ENCODE peak calls at places on chromosome 13, in four cellular contexts. K is H4, Z is NCI-H1930, V is SJSA1. Y is an unnamed sample.

GRCh38 chr13:111664060-111664459 is 343.6 kb downstream of the TEX29 start:
- DNase-seq in Z (no peak), V (peak), K (no peak), Y (no peak)

GRCh38 chr13:106533940-106534843 is 1.3 kb downstream of the EFNB2 start:
- DNase-seq in K (peak), V (peak), Z (peak), Y (peak)

GRCh38 chr13:36820222-36820621 is 1.2 kb downstream of the RFXAP start:
- DNase-seq in V (no peak), Z (no peak), K (no peak), Y (no peak)

GRCh38 chr13:22483276-22483675 is 697.5 kb upstream of the SGCG start:
- DNase-seq in K (no peak), Z (no peak), V (no peak), Y (no peak)

GRCh38 chr13:25468330-25469178 is 96.8 kb downstream of the ATP8A2 start:
- DNase-seq in Z (peak), V (no peak), K (peak), Y (no peak)

GRCh38 chr13:36891752-36892151 is 28.3 kb downstream of the SMAD9 start:
- DNase-seq in V (no peak), Z (no peak), K (no peak), Y (peak)

GRCh38 chr13:40653558-40654318 is 12.7 kb downstream of the FOXO1 start:
- DNase-seq in V (no peak), Z (no peak), K (no peak), Y (peak)

GRCh38 chr13:44165895-44166496 is 207.6 kb upstream of the SERP2 start:
- DNase-seq in K (no peak), V (no peak), Z (no peak), Y (no peak)

GRCh38 chr13:77507931-77508776 is 27.4 kb upstream of the SCEL start:
- DNase-seq in V (no peak), K (peak), Z (no peak), Y (peak)

GRCh38 chr13:21043898-21044297 is 17.5 kb downstream of the LATS2 start:
- DNase-seq in Z (no peak), V (no peak), K (peak), Y (peak)

GRCh38 chr13:108003626-108004025 is 211.7 kb downstream of the LIG4 start:
- DNase-seq in Z (peak), K (no peak), V (no peak), Y (no peak)

GRCh38 chr13:41782086-41782485 is 178.8 kb downstream of the VWA8 start:
- DNase-seq in K (no peak), Z (no peak), V (no peak), Y (no peak)

GRCh38 chr13:31846984-31847752 is 107.8 kb downstream of the RXFP2 start:
- DNase-seq in V (no peak), K (no peak), Z (no peak), Y (no peak)

GRCh38 chr13:97344250-97345175 is 89.5 kb upstream of the RAP2A start:
- DNase-seq in V (no peak), K (peak), Z (peak), Y (peak)

GRCh38 chr13:31310781-31311180 is 111.0 kb downstream of the B3GLCT start:
- DNase-seq in V (no peak), K (no peak), Z (no peak), Y (no peak)

GRCh38 chr13:30418075-30418715 is 4.1 kb upstream of the UBE2L5 start:
- DNase-seq in K (no peak), Z (no peak), V (no peak), Y (no peak)

GRCh38 chr13:99577934-99578917 is 77.0 kb downstream of the TM9SF2 start:
- DNase-seq in V (peak), K (no peak), Z (no peak), Y (peak)

GRCh38 chr13:27926644-27927434 is 7.0 kb downstream of the PDX1 start:
- DNase-seq in Z (no peak), V (no peak), K (no peak), Y (no peak)

GRCh38 chr13:33446821-33447481 is 161.4 kb upstream of the STARD13 start:
- DNase-seq in Z (no peak), K (no peak), V (no peak), Y (peak)

GRCh38 chr13:33483471-33483870 is 197.9 kb upstream of the STARD13 start:
- DNase-seq in K (no peak), Z (no peak), V (no peak), Y (peak)

GRCh38 chr13:42453091-42453645 is 120.8 kb upstream of the TNFSF11 start:
- DNase-seq in V (no peak), K (no peak), Z (no peak), Y (no peak)

GRCh38 chr13:113947321-113948033 is 26.4 kb downstream of the C13orf46 start:
- DNase-seq in K (no peak), Z (no peak), V (no peak), Y (peak)

GRCh38 chr13:92044351-92044750 is 645.9 kb downstream of the GPC5 start:
- DNase-seq in K (no peak), Z (no peak), V (no peak), Y (no peak)

GRCh38 chr13:30872685-30873443 is 33.2 kb upstream of the MEDAG start:
- DNase-seq in Z (no peak), K (peak), V (peak), Y (peak)